ENCODE peak calls at places on chromosomes 2 and 18, in five cellular contexts. W, G, F, Z and P are unnamed samples.

GRCh38 chr2:146992057-146992456 is 852.8 kb upstream of the ACVR2A start:
- DNase-seq in W (no peak), G (no peak), F (no peak), Z (no peak), P (no peak)

GRCh38 chr18:13548944-13549878 is 177.1 kb downstream of the FAM210A start:
- DNase-seq in W (no peak), G (no peak), F (no peak), Z (no peak), P (no peak)

GRCh38 chr2:191358325-191359025 is 113.3 kb downstream of the MYO1B start:
- DNase-seq in W (no peak), G (no peak), F (peak; percentile 37), Z (no peak), P (no peak)

GRCh38 chr2:85539361-85540130 is 578 bp downstream of the MAT2A start:
- DNase-seq in W (peak; percentile 71), G (no peak), F (peak; percentile 64), Z (peak; percentile 59), P (peak; percentile 94)

GRCh38 chr2:169892951-169893350 is 65.7 kb downstream of the UBR3 start:
- DNase-seq in W (no peak), G (no peak), F (no peak), Z (no peak), P (no peak)

GRCh38 chr2:40353236-40353635 is 98.7 kb downstream of the SLC8A1 start:
- DNase-seq in W (no peak), G (no peak), F (no peak), Z (no peak), P (no peak)

GRCh38 chr2:239932881-239933735 is 92.0 kb downstream of the NDUFA10 start:
- DNase-seq in W (no peak), G (no peak), F (peak; percentile 20), Z (no peak), P (no peak)

GRCh38 chr2:233992481-233993217 is 57.9 kb upstream of the SPP2 start:
- DNase-seq in W (no peak), G (no peak), F (no peak), Z (no peak), P (no peak)

GRCh38 chr2:131039908-131040660 is 53.2 kb downstream of the FAM168B start:
- DNase-seq in W (no peak), G (no peak), F (no peak), Z (no peak), P (no peak)

GRCh38 chr2:8587920-8588830 is 93.7 kb upstream of the ID2 start:
- DNase-seq in W (no peak), G (no peak), F (no peak), Z (no peak), P (no peak)

GRCh38 chr18:62839874-62840713 is 124.8 kb downstream of the PHLPP1 start:
- DNase-seq in W (no peak), G (no peak), F (no peak), Z (no peak), P (no peak)

GRCh38 chr2:170779304-170779703 is 9.1 kb downstream of the ERICH2 start:
- DNase-seq in W (no peak), G (no peak), F (no peak), Z (no peak), P (no peak)

GRCh38 chr2:96946625-96947024 is 39.8 kb downstream of the FAM178B start:
- DNase-seq in W (no peak), G (no peak), F (no peak), Z (no peak), P (no peak)

GRCh38 chr2:72940361-72940760 is 23.0 kb downstream of the EMX1 start:
- DNase-seq in W (no peak), G (no peak), F (no peak), Z (no peak), P (no peak)

GRCh38 chr18:37537868-37538525 is 27.6 kb downstream of the CELF4 start:
- DNase-seq in W (peak; percentile 60), G (no peak), F (peak; percentile 78), Z (peak; percentile 22), P (peak; percentile 90)

GRCh38 chr2:12035029-12035720 is 288.7 kb downstream of the LPIN1 start:
- DNase-seq in W (no peak), G (no peak), F (no peak), Z (no peak), P (no peak)

GRCh38 chr2:38748391-38748790 is 2.8 kb downstream of the SRSF7 start:
- DNase-seq in W (no peak), G (no peak), F (no peak), Z (no peak), P (no peak)

GRCh38 chr2:238238766-238239551 is 879 bp downstream of the HES6 start:
- DNase-seq in W (peak; percentile 43), G (no peak), F (no peak), Z (no peak), P (no peak)

GRCh38 chr18:48876590-48876989 is 74.2 kb downstream of the SMAD7 start:
- DNase-seq in W (no peak), G (no peak), F (no peak), Z (no peak), P (no peak)

GRCh38 chr18:48875942-48876511 is 74.7 kb downstream of the SMAD7 start:
- DNase-seq in W (no peak), G (no peak), F (no peak), Z (peak; percentile 69), P (no peak)

GRCh38 chr18:48877941-48878340 is 72.8 kb downstream of the SMAD7 start:
- DNase-seq in W (no peak), G (no peak), F (no peak), Z (no peak), P (no peak)

GRCh38 chr18:48879008-48879431 is 71.7 kb downstream of the SMAD7 start:
- DNase-seq in W (no peak), G (no peak), F (peak; percentile 58), Z (no peak), P (peak; percentile 68)

DNA sequence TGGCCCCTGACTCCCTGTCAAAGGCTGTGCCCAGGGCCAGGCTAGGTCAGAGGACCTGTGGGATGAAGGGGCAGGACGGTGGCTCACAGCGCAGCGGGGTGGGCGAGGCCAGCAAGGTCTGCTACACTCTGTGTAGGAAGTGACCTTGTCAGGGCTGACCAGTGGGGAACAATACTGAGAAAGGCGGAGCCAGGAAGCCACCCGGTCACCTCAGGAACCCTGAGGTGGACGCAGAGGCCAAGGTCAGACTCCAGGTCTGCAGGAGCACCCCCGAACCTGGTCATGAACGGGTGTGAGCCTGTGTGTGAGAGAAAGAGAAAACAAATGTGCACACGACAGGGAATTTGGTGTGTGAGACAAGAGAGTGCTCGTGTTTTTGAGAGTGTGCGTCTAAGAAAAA is 72.3 kb downstream of the SMAD7 start:
- DNase-seq in W (no peak), G (no peak), F (no peak), Z (peak; percentile 47), P (no peak)
- TF ChIP-seq EP300 in W (no peak), G (no peak), F (no peak), Z (no peak), P (no peak)

DNA sequence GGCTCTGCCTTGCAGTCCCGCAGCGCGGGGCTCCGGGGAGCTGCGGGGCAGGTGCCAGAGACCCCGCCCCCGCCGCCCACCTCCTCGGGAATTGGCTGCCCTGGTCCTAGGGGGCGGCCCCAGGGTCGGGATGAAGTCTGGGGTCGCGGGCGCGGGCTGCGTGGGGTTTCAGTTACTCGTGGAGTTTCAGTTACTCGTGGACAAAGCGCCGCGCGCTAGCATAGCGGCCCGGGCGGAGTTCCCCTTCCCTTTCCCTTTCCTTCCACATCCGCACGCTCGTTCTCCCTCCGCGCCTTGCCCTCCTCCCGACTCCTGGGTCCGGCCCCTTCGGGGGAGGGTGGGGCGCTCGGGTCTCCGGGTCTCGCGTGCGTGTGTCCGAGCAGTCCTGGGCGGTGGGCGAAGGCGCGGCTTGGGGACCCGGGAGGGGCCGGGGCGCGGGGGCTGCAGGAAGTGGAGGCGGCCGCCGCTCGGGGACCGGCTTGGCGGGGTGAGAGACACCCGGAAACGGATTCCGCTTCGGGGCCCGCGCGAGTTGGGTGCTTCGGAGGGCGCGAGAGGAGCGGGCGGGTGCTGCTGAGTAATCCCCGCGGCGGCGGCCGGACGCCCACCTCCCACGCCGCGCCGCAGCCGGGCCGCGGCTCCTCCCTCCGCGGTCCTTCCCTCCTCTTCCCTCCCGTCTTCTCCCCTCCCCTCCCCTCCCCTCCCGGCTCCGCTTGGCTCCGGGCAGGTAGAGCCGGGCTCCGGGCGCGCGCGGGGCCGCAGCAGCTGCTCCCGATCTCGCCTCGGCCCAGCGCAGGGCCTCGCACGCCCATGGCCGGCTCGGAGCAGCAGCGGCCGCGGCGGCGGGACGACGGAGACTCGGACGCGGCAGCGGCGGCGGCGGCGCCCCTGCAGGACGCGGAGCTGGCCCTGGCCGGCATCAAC is at the start of gene TTC39C:
- DNase-seq in W (peak; percentile 69), G (no peak), F (peak; percentile 67), Z (no peak), P (peak; percentile 70)
- TF ChIP-seq POLR2AphosphoS5 in W (no peak), G (no peak), F (peak; percentile 14), Z (no peak), P (no peak)

GRCh38 chr2:213068681-213069359 is 82.6 kb downstream of the IKZF2 start:
- DNase-seq in W (no peak), G (no peak), F (no peak), Z (no peak), P (no peak)

GRCh38 chr2:213066445-213066746 is 85.0 kb downstream of the IKZF2 start:
- DNase-seq in W (no peak), G (no peak), F (no peak), Z (no peak), P (no peak)

GRCh38 chr2:213067888-213068287 is 83.5 kb downstream of the IKZF2 start:
- DNase-seq in W (no peak), G (no peak), F (no peak), Z (no peak), P (no peak)

GRCh38 chr2:213064099-213064498 is 87.3 kb downstream of the IKZF2 start:
- DNase-seq in W (no peak), G (no peak), F (no peak), Z (no peak), P (no peak)

DNA sequence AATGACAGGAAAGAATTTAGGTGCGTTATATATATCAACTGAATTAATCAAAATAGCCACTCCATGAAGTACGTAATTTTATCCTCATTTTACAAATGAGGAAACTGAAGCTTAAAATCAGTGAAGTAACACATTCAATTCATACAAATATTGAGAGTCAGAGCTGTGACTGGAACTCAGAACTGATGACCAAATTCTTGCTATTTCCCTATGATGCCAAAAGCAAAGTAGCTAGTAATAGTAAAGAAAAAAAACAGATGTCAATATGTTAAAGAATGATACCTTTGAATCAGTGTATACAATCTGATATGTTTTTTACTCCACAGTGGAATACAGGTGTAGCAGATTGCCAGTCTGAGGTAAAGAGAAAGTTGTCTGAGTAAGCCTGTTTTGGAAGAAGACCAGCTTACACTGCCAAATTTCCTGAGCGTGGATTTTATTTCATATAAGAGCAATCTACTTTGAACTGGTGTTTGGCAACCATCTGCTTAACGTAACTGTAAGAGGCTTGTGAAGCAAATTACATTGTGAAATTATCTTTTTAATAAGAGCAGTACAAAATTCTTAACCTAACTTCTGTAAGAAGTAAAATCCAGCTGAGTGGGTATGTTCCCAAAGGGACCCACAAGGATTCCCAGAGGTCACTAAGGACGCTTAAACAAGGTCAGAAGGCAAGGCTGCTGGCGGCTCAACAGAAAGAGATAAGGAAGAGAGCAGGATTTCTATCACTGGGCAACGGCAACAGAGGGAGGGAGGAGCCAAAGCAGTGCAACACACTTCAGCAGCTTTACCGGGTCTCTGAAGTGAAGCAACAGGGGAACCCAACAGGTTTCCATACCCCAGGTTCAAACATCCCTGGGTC is 85.6 kb downstream of the IKZF2 start:
- DNase-seq in W (peak; percentile 32), G (no peak), F (peak; percentile 26), Z (no peak), P (no peak)
- TF ChIP-seq EP300 in W (no peak), G (no peak), F (no peak), Z (no peak), P (no peak)

DNA sequence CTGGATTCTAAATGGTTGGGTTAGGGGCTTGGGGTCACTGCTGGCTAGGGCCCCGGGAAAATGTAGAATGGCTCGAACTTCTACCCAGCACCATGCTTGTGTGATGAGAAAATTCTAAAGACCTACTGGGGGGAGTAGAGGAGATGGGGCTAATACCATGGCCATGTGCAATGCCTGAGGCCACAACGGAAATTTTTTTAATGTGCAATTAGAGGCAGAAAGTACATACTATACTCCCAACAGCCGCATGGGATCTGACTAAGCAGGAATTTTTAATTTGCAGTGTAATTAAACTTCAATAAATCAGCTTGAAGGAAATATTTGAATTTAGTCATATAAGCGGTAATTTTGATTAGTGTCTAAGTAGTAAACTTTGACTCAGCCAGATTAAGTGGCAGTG is 53.3 kb upstream of the CNGA3 start:
- DNase-seq in W (no peak), G (no peak), F (no peak), Z (no peak), P (no peak)
- TF ChIP-seq POLR2AphosphoS5 in W (no peak), G (no peak), F (no peak), Z (no peak), P (no peak)